ENCODE peak calls at places on chromosomes 3 and 15, in nine cellular contexts. F, E, S, Y, I, H, V, U and Z are unnamed samples.

GRCh38 chr3:52052831-52053306 is 3.5 kb downstream of the DUSP7 start:
- DNase-seq in F (peak), Y (no peak), H (no peak), S (peak), I (peak), U (peak), E (no peak), V (peak), Z (no peak)

GRCh38 chr3:48532974-48533337 is 23.6 kb downstream of the PFKFB4 start:
- DNase-seq in V (no peak), Y (no peak), U (no peak), H (no peak), E (no peak), I (no peak), F (no peak), S (no peak), Z (no peak)

GRCh38 chr3:138942861-138943623 is 3.9 kb downstream of the FOXL2 start:
- DNase-seq in S (no peak), V (peak), U (peak), F (no peak), I (no peak), E (no peak), Y (no peak), H (no peak), Z (no peak)

GRCh38 chr15:65916664-65917406 is 47.5 kb downstream of the RAB11A start:
- DNase-seq in F (peak), Y (no peak), I (peak), E (peak), S (peak), V (peak), H (peak), U (peak), Z (no peak)

GRCh38 chr3:87548271-87548670 is 271.9 kb upstream of the POU1F1 start:
- DNase-seq in U (no peak), S (no peak), H (no peak), F (no peak), Y (no peak), E (no peak), I (no peak), V (no peak), Z (no peak)

GRCh38 chr3:184582583-184582982 is 21.0 kb downstream of the EPHB3 start:
- DNase-seq in H (no peak), S (no peak), V (peak), F (peak), U (peak), E (no peak), I (no peak), Y (no peak), Z (no peak)

GRCh38 chr15:37045241-37045640 is 55.1 kb downstream of the MEIS2 start:
- DNase-seq in S (no peak), I (no peak), F (no peak), E (no peak), H (peak), Y (no peak), V (peak), U (no peak), Z (no peak)

GRCh38 chr3:128368626-128369025 is 98.1 kb downstream of the DNAJB8 start:
- DNase-seq in V (no peak), Y (no peak), S (no peak), U (no peak), I (no peak), F (no peak), E (no peak), H (no peak), Z (no peak)

GRCh38 chr15:38474155-38474757 is 20.3 kb downstream of the FAM98B start:
- DNase-seq in U (peak), F (peak), I (no peak), Y (peak), E (peak), H (peak), V (peak), S (no peak), Z (peak)

GRCh38 chr15:71411538-71412482 is 296.5 kb downstream of the THSD4 start:
- DNase-seq in H (no peak), V (no peak), U (no peak), I (no peak), S (no peak), F (peak), E (no peak), Y (no peak), Z (no peak)

GRCh38 chr3:129614927-129615363 is 8.5 kb upstream of the PLXND1 start:
- DNase-seq in U (no peak), S (peak), E (no peak), V (no peak), I (no peak), F (no peak), H (no peak), Y (no peak), Z (no peak)

GRCh38 chr3:100401674-100402036 is 316 bp downstream of the LNP1 start:
- DNase-seq in S (peak), U (peak), F (no peak), E (peak), H (peak), V (peak), Y (peak), I (no peak), Z (peak)

GRCh38 chr3:143118630-143119008 is 952 bp upstream of the CHST2 start:
- DNase-seq in I (no peak), H (no peak), F (no peak), Y (no peak), E (no peak), U (no peak), V (peak), S (no peak), Z (no peak)

GRCh38 chr15:77527164-77527778 is 105.4 kb downstream of the LINGO1 start:
- DNase-seq in V (peak), Y (no peak), F (no peak), U (peak), I (peak), E (no peak), H (peak), S (no peak), Z (no peak)

GRCh38 chr15:58046467-58046866 is 19.0 kb downstream of the ALDH1A2 start:
- DNase-seq in F (no peak), Y (no peak), E (no peak), I (no peak), U (no peak), S (no peak), V (no peak), H (no peak), Z (no peak)

GRCh38 chr3:168517514-168518071 is 421.9 kb upstream of the GOLIM4 start:
- DNase-seq in I (no peak), S (no peak), Y (peak), H (peak), V (no peak), E (no peak), U (no peak), F (no peak), Z (no peak)

GRCh38 chr3:3080309-3080708 is 29.9 kb downstream of the IL5RA start:
- DNase-seq in H (peak), V (peak), I (no peak), Y (no peak), U (no peak), S (no peak), F (no peak), E (no peak), Z (no peak)

GRCh38 chr15:89885611-89886010 is 8.2 kb downstream of the AP3S2 start:
- DNase-seq in F (no peak), U (no peak), E (no peak), S (no peak), H (no peak), V (no peak), I (no peak), Y (no peak), Z (no peak)

GRCh38 chr3:68878322-68878721 is 54.0 kb downstream of the TAFA4 start:
- DNase-seq in S (no peak), I (peak), H (peak), U (peak), Y (no peak), V (peak), F (no peak), E (no peak), Z (no peak)

GRCh38 chr3:159763466-159764210 is 225.0 kb upstream of the IL12A start:
- DNase-seq in Y (peak), U (peak), S (peak), V (peak), E (peak), F (peak), I (peak), H (peak), Z (peak)

GRCh38 chr15:56371495-56372147 is 6.4 kb downstream of the TEX9 start:
- DNase-seq in E (no peak), U (no peak), Y (no peak), H (peak), V (no peak), I (no peak), S (no peak), F (no peak), Z (no peak)